ENCODE peak calls at places on chromosomes 2 and 18, in seven cellular contexts. L, B, F, D, O, U and T are unnamed samples.

GRCh38 chr2:238009563-238009962 is 42.7 kb downstream of the UBE2F start:
- DNase-seq in L (no peak), B (no peak), F (no peak), D (no peak), O (no peak), U (no peak), T (no peak)

GRCh38 chr2:202289394-202290204 is 24.0 kb downstream of the NOP58 start:
- DNase-seq in L (no peak), B (no peak), F (no peak), D (no peak), O (no peak), U (no peak), T (no peak)

GRCh38 chr2:188810591-188810990 is 163.6 kb upstream of the COL3A1 start:
- DNase-seq in L (no peak), B (no peak), F (no peak), D (no peak), O (no peak), U (no peak), T (no peak)

GRCh38 chr2:205895981-205896655 is 189.9 kb downstream of the INO80D start:
- DNase-seq in L (no peak), B (no peak), F (no peak), D (no peak), O (no peak), U (no peak), T (no peak)

GRCh38 chr2:23694058-23695045 is 232.6 kb downstream of the ATAD2B start:
- DNase-seq in L (no peak), B (no peak), F (peak), D (no peak), O (no peak), U (no peak), T (no peak)

GRCh38 chr2:61328707-61329251 is 142.1 kb downstream of the USP34 start:
- DNase-seq in L (no peak), B (no peak), F (no peak), D (peak), O (peak), U (no peak), T (no peak)

GRCh38 chr2:184363213-184363612 is 235.1 kb upstream of the ZNF804A start:
- DNase-seq in L (no peak), B (no peak), F (no peak), D (no peak), O (no peak), U (no peak), T (no peak)

GRCh38 chr2:3651686-3652516 is 6.1 kb upstream of the ALLC start:
- DNase-seq in L (peak), B (peak), F (no peak), D (peak), O (peak), U (peak), T (peak)

GRCh38 chr2:212147921-212148513 is 390.6 kb downstream of the ERBB4 start:
- DNase-seq in L (no peak), B (no peak), F (no peak), D (no peak), O (peak), U (no peak), T (no peak)

GRCh38 chr18:22293417-22293816 is 124.0 kb downstream of the GATA6 start:
- DNase-seq in L (no peak), B (no peak), F (no peak), D (no peak), O (no peak), U (no peak), T (no peak)

GRCh38 chr2:179180242-179180641 is 84.4 kb downstream of the SESTD1 start:
- DNase-seq in L (no peak), B (no peak), F (no peak), D (no peak), O (no peak), U (no peak), T (no peak)

GRCh38 chr2:65402339-65402738 is 30.1 kb downstream of the SPRED2 start:
- DNase-seq in L (no peak), B (no peak), F (no peak), D (no peak), O (no peak), U (no peak), T (no peak)

GRCh38 chr2:227783404-227784138 is 30.1 kb upstream of the CCL20 start:
- DNase-seq in L (no peak), B (no peak), F (no peak), D (no peak), O (peak), U (no peak), T (no peak)

GRCh38 chr2:50133766-50134165 is 898.2 kb downstream of the NRXN1 start:
- DNase-seq in L (no peak), B (no peak), F (no peak), D (peak), O (no peak), U (no peak), T (no peak)

GRCh38 chr2:95380731-95381130 is 21.8 kb upstream of the FAHD2A start:
- DNase-seq in L (no peak), B (no peak), F (no peak), D (no peak), O (no peak), U (no peak), T (no peak)

GRCh38 chr2:226671177-226671676 is 128.4 kb downstream of the IRS1 start:
- DNase-seq in L (no peak), B (no peak), F (no peak), D (no peak), O (no peak), U (no peak), T (no peak)

GRCh38 chr2:118279005-118279404 is 190.7 kb downstream of the INSIG2 start:
- DNase-seq in L (no peak), B (no peak), F (no peak), D (no peak), O (no peak), U (no peak), T (no peak)

GRCh38 chr2:118274841-118275510 is 186.7 kb downstream of the INSIG2 start:
- DNase-seq in L (no peak), B (no peak), F (no peak), D (no peak), O (no peak), U (no peak), T (no peak)

GRCh38 chr2:118272391-118272790 is 184.1 kb downstream of the INSIG2 start:
- DNase-seq in L (no peak), B (no peak), F (no peak), D (no peak), O (no peak), U (no peak), T (no peak)

DNA sequence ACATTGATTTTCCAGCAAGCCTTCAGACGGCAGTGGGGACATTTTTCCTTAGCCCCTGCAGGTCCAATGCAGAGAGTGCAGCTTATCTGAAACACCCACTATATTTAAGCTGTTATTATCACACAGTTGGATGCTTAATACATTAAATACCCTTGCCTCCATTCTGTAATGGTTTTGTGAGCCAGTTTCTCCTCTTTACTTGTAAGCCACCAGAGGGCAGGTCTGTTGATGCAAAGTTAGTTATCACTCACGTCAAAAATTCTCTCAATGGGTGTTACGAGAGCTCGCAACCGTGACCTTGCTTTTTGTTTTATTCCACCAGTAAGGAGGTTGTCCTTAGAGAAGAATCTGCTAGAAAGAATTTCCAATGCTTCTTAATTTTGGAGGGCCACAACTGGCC is 189.8 kb downstream of the INSIG2 start:
- DNase-seq in L (no peak), B (no peak), F (no peak), D (no peak), O (no peak), U (no peak), T (no peak)
- TF ChIP-seq CTCF in L (no peak), B (peak), F (no peak), D (no peak), O (no peak), U (no peak), T (no peak)

GRCh38 chr2:100208375-100208774 is 66.0 kb upstream of the AFF3 start:
- DNase-seq in L (no peak), B (no peak), F (no peak), D (no peak), O (no peak), U (no peak), T (no peak)
- TF ChIP-seq CTCF in L (no peak), B (no peak), F (no peak), D (peak), O (no peak), U (no peak), T (no peak)

DNA sequence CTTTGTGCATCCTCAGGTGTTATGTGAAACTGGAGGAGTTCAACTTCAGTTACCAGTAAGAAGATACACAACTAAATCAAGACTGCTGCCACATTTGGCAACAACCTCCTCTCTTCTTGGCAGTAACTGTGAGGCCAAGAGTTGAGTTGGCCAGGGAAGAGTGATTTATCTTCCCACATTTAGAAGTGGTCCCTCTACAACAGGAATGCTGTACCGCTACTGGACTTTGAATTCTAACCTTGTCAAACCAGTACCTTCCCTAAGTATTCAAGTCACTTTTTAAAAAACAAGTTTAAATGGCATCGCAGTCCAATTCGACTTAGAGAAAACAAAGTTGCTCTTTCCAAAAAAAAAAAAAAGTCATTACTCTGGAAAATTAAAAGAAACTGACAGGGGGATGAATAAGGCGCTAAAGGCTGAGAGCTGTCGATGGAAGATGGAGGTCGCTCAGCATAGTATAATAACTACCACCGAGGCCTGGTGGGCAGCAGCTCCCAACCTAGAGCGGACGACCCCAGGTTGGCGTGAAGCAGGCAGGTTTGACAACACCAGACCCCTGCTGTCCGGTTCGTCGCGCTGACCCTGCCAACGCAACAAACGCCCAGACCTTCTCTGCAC is 1.0 kb downstream of the MAP4K3 start:
- DNase-seq in L (no peak), B (peak), F (no peak), D (no peak), O (peak), U (no peak), T (no peak)
- TF ChIP-seq CTCF in L (peak), B (no peak), F (no peak), D (no peak), O (no peak), U (no peak), T (no peak)

GRCh38 chr18:32439241-32439640 is 31.4 kb downstream of the GAREM1 start:
- DNase-seq in L (no peak), B (no peak), F (no peak), D (no peak), O (no peak), U (no peak), T (no peak)

GRCh38 chr18:32441536-32441935 is 29.1 kb downstream of the GAREM1 start:
- DNase-seq in L (no peak), B (no peak), F (no peak), D (no peak), O (no peak), U (no peak), T (no peak)

GRCh38 chr18:32438173-32438572 is 32.5 kb downstream of the GAREM1 start:
- DNase-seq in L (no peak), B (no peak), F (no peak), D (no peak), O (no peak), U (no peak), T (no peak)

GRCh38 chr18:32440478-32440877 is 30.2 kb downstream of the GAREM1 start:
- DNase-seq in L (no peak), B (no peak), F (no peak), D (no peak), O (no peak), U (no peak), T (no peak)

DNA sequence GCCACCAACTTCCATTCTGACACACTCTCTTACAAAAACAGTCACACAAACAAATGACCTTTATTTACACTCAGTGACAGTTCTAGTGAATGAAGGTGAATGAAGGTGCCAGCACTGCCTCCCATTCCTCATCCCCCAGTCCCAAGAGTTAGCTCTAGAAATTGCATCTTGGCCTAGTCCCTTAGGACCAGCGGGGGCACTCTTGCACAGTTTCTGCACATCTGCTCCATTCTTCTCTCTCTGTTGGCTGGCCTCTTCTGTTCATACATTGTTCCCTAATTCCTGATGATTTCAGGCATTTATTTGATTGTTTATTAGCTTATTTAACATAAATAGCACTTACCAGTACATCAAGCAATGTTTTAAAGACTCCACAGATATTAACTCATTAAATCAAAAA is 30.9 kb downstream of the GAREM1 start:
- DNase-seq in L (no peak), B (peak), F (no peak), D (no peak), O (no peak), U (no peak), T (no peak)
- TF ChIP-seq CTCF in L (peak), B (peak), F (peak), D (peak), O (no peak), U (no peak), T (peak)

GRCh38 chr18:24426073-24426397 is 435 bp upstream of the IMPACT start:
- DNase-seq in L (no peak), B (no peak), F (no peak), D (no peak), O (no peak), U (no peak), T (no peak)

GRCh38 chr18:24426398-24427294 is at the start of gene IMPACT:
- DNase-seq in L (peak), B (peak), F (peak), D (peak), O (peak), U (peak), T (peak)

GRCh38 chr18:24427484-24427883 is 1.0 kb downstream of the IMPACT start:
- DNase-seq in L (peak), B (no peak), F (no peak), D (no peak), O (no peak), U (no peak), T (no peak)

GRCh38 chr18:24429188-24429587 is 2.7 kb downstream of the IMPACT start:
- DNase-seq in L (no peak), B (no peak), F (no peak), D (no peak), O (no peak), U (no peak), T (no peak)

DNA sequence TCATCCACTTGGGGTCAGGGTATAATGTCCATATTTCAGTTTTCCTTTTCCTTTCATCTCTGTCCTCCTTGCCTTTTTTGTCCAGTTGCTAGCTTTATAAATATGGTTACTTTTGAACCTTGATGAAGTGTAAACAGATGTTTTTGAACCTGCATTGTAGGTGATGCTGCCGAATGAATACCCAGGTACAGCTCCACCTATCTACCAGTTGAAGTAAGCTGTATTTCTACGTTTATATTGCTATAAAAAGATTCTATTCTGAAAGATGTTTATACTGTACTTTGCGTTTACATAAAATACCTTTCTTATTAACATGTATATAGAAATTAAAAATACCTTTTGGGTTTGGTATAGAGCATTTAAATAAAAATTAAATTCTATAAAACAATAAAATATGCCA is 2.2 kb downstream of the IMPACT start:
- DNase-seq in L (no peak), B (no peak), F (no peak), D (no peak), O (no peak), U (no peak), T (no peak)
- TF ChIP-seq CTCF in L (peak), B (peak), F (peak), D (peak), O (no peak), U (no peak), T (peak)

DNA sequence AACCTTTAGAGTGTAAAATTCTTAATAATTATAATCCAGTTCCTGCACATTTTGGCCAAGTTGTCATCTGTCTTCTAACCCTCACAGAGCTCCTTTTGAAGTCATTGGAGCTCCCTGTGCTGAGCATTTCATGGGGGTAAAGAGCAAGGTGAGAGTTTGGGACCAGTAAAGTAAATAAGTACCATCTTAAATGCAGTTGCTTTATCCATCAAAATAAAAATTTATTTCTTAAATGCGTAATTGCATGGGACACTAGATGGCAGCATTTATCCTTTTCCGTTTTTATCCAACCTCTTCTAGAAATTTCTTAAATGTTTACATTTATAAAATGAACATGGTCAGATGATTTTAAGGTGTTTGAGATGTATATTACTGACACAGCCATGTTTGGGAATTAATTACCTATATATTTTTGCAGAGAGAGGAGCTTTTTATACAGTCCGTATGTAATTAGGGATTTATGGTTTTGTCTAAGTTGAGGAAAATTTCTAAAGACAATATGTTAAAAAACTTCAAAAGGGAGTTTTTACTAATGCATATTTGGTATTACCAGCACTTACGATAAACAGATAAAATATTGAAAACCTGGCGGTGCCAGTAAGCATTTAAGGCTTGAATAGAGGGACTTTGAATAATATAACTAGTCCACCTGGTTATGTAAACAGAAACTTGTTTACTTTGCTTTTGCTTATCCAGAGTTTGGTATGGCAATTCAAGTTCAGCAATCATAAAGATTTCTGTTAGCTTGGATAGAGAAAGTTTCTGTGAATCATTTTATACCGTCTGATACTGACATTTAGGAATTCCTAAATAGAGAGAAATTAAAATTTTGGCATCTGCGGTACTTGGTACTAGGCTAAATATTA is 54.5 kb downstream of the ACSL3 start:
- DNase-seq in L (no peak), B (no peak), F (no peak), D (peak), O (no peak), U (no peak), T (no peak)
- TF ChIP-seq CTCF in L (peak), B (peak), F (peak), D (peak), O (no peak), U (peak), T (peak)

DNA sequence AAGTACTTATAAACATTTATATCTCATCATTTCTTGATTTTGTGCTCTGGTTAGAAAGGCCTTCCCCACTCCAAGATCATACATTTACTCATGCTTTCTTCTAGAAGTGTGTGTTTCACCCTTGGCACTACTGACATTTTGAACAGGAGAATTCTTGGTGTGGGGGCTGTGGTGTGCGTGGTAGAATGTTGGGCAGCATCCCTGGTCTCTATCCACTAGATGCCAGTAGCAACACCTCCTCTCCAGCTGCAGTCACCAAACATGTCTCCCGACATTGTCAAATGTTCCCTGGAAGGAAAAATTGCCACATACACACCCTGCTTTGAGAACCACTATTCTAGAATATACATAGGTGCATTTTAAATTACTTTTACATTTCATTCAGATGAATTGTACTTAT is 8.7 kb upstream of the TGIF1 start:
- DNase-seq in L (peak), B (peak), F (no peak), D (no peak), O (no peak), U (no peak), T (no peak)
- TF ChIP-seq CTCF in L (peak), B (peak), F (peak), D (peak), O (no peak), U (peak), T (peak)

GRCh38 chr18:48342125-48342524 is 67.1 kb downstream of the ZBTB7C start:
- DNase-seq in L (no peak), B (no peak), F (no peak), D (no peak), O (no peak), U (no peak), T (no peak)

GRCh38 chr18:48338915-48339314 is 70.3 kb downstream of the ZBTB7C start:
- DNase-seq in L (no peak), B (no peak), F (no peak), D (no peak), O (no peak), U (no peak), T (no peak)

GRCh38 chr18:48342588-48342987 is 66.6 kb downstream of the ZBTB7C start:
- DNase-seq in L (no peak), B (no peak), F (no peak), D (no peak), O (no peak), U (no peak), T (no peak)

GRCh38 chr18:48339692-48340091 is 69.5 kb downstream of the ZBTB7C start:
- DNase-seq in L (no peak), B (no peak), F (no peak), D (no peak), O (no peak), U (no peak), T (no peak)

DNA sequence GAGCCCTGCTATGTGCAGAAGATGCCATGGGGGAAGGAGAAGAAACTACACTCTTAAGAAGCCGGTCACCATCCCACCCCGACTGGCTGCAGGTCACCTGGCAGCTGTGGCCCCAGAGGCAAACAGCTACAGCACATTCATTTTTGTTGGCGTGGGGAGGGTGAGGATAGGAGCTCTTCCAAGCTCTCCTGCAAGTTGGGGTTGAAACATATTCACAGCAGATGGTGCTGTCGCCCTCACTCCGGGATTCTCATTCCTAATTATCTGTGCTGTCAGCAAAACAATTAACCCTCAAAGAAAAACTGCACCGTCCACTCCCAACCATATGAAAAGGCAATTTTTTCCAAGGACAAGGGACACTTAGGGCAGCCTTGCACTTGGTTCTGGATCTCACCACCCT is 68.7 kb downstream of the ZBTB7C start:
- DNase-seq in L (no peak), B (no peak), F (no peak), D (no peak), O (no peak), U (no peak), T (no peak)
- TF ChIP-seq CTCF in L (no peak), B (no peak), F (no peak), D (no peak), O (no peak), U (no peak), T (no peak)

GRCh38 chr2:102166189-102166845 is 20.5 kb upstream of the IL1RL2 start:
- DNase-seq in L (peak), B (no peak), F (no peak), D (peak), O (no peak), U (no peak), T (no peak)
- TF ChIP-seq CTCF in L (peak), B (peak), F (peak), D (peak), O (no peak), U (no peak), T (peak)